ENCODE peak calls at places on chromosome 11, in four cellular contexts. One of them, this sample, is unnamed. For H3K36me3, the result is how much of the 10 kb centered on the place peaks cover.

GRCh38 chr11:62909107-62909894 is 11.9 kb downstream of the CHRM1 start:
- DNase-seq in pancreas: peak
- DNase-seq in cardiac muscle cell: peak
- DNase-seq in IMR-90: peak
- DNase-seq in this sample: peak

GRCh38 chr11:57249384-57250319 is 12.6 kb upstream of the APLNR start:
- DNase-seq in pancreas: peak
- DNase-seq in cardiac muscle cell: peak
- DNase-seq in IMR-90: peak
- DNase-seq in this sample: peak

GRCh38 chr11:46643986-46644385 is 26.6 kb downstream of the ATG13 start:
- DNase-seq in pancreas: no peak
- DNase-seq in cardiac muscle cell: no peak
- DNase-seq in IMR-90: no peak
- DNase-seq in this sample: no peak

GRCh38 chr11:108797578-108798100 is 132.8 kb downstream of the DDX10 start:
- DNase-seq in pancreas: no peak
- DNase-seq in cardiac muscle cell: no peak
- DNase-seq in IMR-90: no peak
- DNase-seq in this sample: no peak

GRCh38 chr11:46850829-46851380 is 4.8 kb upstream of the CKAP5 start:
- DNase-seq in pancreas: no peak
- DNase-seq in cardiac muscle cell: no peak
- DNase-seq in IMR-90: no peak
- DNase-seq in this sample: no peak

GRCh38 chr11:134370526-134371435 is 39.0 kb downstream of the GLB1L2 start:
- DNase-seq in pancreas: peak
- DNase-seq in cardiac muscle cell: no peak
- DNase-seq in IMR-90: no peak
- DNase-seq in this sample: no peak

GRCh38 chr11:18650859-18651557 is 16.9 kb upstream of the SPTY2D1 start:
- DNase-seq in pancreas: no peak
- DNase-seq in cardiac muscle cell: peak
- DNase-seq in IMR-90: peak
- DNase-seq in this sample: peak

GRCh38 chr11:11421509-11421908 is 68.5 kb upstream of the CSNK2A3 start:
- DNase-seq in pancreas: no peak
- DNase-seq in cardiac muscle cell: no peak
- DNase-seq in IMR-90: no peak
- DNase-seq in this sample: no peak

GRCh38 chr11:95231881-95232605 is 1.0 kb upstream of the SESN3 start:
- DNase-seq in pancreas: peak
- DNase-seq in cardiac muscle cell: peak
- DNase-seq in IMR-90: no peak
- DNase-seq in this sample: no peak

DNA sequence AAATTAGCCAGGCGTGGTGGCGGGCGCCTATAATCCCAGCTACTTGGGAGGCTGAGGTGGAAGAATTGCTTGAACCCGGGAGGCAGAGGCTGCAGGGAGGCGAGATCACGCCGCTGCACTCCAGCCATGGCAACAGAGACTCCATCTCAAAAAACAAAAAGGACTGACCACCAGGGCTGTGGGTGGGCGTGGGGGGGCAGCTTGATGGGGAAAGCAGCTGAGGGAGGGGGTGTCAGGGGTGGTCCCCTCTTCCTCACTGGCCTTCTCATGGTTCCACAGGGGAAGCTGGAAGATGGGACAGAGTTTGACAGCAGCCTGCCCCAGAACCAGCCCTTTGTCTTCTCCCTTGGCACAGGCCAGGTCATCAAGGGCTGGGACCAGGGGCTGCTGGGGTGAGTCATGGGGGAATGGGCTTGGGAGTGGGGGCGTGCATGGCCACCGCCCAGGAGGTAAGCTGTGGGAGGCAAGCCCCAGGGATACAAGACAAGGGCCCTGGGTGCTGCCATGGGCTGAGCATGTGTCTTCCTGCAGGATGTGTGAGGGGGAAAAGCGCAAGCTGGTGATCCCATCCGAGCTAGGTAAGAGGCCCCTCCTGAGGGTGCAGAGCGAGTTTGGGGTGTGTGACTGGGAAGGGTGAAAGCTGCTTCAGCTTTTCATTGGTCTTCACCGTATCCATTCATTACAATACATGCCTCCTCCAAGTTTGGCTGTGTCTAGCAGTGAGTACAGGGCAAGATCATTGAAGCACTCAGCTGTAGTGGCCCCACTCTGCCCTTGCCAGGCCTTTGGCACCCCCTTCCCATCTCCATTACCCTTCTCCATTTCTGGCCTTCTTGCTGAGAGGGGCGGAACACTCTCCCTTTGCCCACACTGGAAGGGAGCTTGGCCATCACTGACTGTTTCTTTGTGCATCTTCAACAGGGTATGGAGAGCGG is 2.3 kb downstream of the FKBP2 start:
- DNase-seq in pancreas: no peak
- DNase-seq in cardiac muscle cell: no peak
- DNase-seq in IMR-90: no peak
- DNase-seq in this sample: no peak
- H3K4me3 ChIP-seq in pancreas: peak
- H3K4me3 ChIP-seq in cardiac muscle cell: no peak
- H3K4me3 ChIP-seq in IMR-90: no peak
- H3K4me3 ChIP-seq in this sample: no peak

GRCh38 chr11:131916633-131917032 is 546.2 kb downstream of the NTM start:
- DNase-seq in pancreas: no peak
- DNase-seq in cardiac muscle cell: no peak
- DNase-seq in IMR-90: peak
- DNase-seq in this sample: no peak

GRCh38 chr11:131912127-131912526 is 541.7 kb downstream of the NTM start:
- DNase-seq in pancreas: no peak
- DNase-seq in cardiac muscle cell: no peak
- DNase-seq in IMR-90: no peak
- DNase-seq in this sample: no peak

GRCh38 chr11:131913267-131913666 is 542.9 kb downstream of the NTM start:
- DNase-seq in pancreas: no peak
- DNase-seq in cardiac muscle cell: no peak
- DNase-seq in IMR-90: peak
- DNase-seq in this sample: no peak

GRCh38 chr11:131917634-131918384 is 547.4 kb downstream of the NTM start:
- DNase-seq in pancreas: no peak
- DNase-seq in cardiac muscle cell: no peak
- DNase-seq in IMR-90: no peak
- DNase-seq in this sample: no peak

DNA sequence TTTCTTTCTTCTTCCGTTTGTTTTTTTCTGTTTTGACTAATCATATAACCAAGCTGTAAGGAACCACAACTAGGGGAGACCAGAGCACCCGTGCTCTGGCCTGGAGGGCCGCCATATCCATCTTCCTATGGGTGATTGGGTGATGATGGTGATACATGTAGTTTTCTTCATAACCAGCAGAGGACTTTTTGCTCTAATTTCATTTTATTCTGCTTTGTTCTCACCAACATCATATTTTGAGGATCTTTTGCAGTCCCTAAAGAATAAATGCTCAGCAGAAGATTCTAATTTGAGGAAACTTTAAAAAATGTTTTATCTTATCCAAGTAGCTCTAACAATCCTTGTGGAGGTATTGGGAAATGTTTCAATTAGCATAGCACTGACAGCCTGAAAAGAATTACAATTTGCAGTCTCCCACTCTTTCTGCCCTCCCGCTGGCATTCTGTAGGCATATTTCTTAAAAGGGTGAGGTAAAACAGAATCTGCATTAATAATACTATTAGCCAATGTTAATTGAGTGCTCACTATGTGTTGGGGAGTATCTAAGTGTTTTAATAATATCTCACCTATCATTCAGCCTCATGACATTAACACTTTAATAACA is 544.0 kb downstream of the NTM start:
- DNase-seq in pancreas: no peak
- DNase-seq in cardiac muscle cell: peak
- DNase-seq in IMR-90: peak
- DNase-seq in this sample: no peak
- TF ChIP-seq CTCF in pancreas: no peak
- TF ChIP-seq CTCF in cardiac muscle cell: peak
- TF ChIP-seq CTCF in IMR-90: peak
- TF ChIP-seq CTCF in this sample: no peak

GRCh38 chr11:69664103-69664775 is 10.9 kb downstream of the LTO1 start:
- DNase-seq in pancreas: peak
- DNase-seq in cardiac muscle cell: no peak
- DNase-seq in IMR-90: no peak
- DNase-seq in this sample: no peak

GRCh38 chr11:69666752-69667536 is 8.2 kb downstream of the LTO1 start:
- DNase-seq in pancreas: peak
- DNase-seq in cardiac muscle cell: no peak
- DNase-seq in IMR-90: no peak
- DNase-seq in this sample: no peak

GRCh38 chr11:69666261-69666660 is 8.9 kb downstream of the LTO1 start:
- DNase-seq in pancreas: peak
- DNase-seq in cardiac muscle cell: no peak
- DNase-seq in IMR-90: no peak
- DNase-seq in this sample: no peak

GRCh38 chr11:69664901-69665300 is 10.3 kb downstream of the LTO1 start:
- DNase-seq in pancreas: peak
- DNase-seq in cardiac muscle cell: no peak
- DNase-seq in IMR-90: no peak
- DNase-seq in this sample: no peak

GRCh38 chr11:69665669-69666068 is 9.5 kb downstream of the LTO1 start:
- DNase-seq in pancreas: peak
- DNase-seq in cardiac muscle cell: no peak
- DNase-seq in IMR-90: no peak
- DNase-seq in this sample: no peak
- H3K36me3 ChIP-seq in pancreas: under half
- H3K36me3 ChIP-seq in cardiac muscle cell: under half
- H3K36me3 ChIP-seq in IMR-90: under half
- H3K36me3 ChIP-seq in this sample: under half

DNA sequence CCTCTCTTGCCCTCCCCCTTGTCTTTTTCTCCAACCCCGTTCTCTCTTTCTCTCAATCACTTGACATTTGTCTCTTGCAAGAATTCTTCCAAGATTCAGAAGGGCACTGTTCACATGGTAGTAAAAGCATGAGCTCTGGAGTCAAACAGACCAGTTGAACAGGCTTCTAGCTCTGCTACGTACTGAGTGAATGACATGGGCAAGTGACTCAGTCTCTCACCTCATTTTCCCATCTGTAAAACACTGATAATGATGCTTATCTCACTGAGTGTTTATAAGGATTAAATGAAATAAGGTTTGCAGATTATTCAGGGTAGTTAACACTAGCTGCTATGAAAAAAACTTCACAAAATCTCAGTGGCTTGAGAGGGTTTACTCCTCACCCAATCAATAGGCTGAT is 5.9 kb upstream of the IL10RA start:
- DNase-seq in pancreas: no peak
- DNase-seq in cardiac muscle cell: no peak
- DNase-seq in IMR-90: no peak
- DNase-seq in this sample: no peak
- H3K4me3 ChIP-seq in pancreas: no peak
- H3K4me3 ChIP-seq in cardiac muscle cell: no peak
- H3K4me3 ChIP-seq in IMR-90: no peak
- H3K4me3 ChIP-seq in this sample: no peak

GRCh38 chr11:64226507-64227051 is 505 bp downstream of the NUDT22 start:
- DNase-seq in pancreas: peak
- DNase-seq in cardiac muscle cell: no peak
- DNase-seq in IMR-90: no peak
- DNase-seq in this sample: no peak

GRCh38 chr11:64224151-64224890 is 1.7 kb downstream of the TRPT1 start:
- DNase-seq in pancreas: no peak
- DNase-seq in cardiac muscle cell: no peak
- DNase-seq in IMR-90: no peak
- DNase-seq in this sample: no peak

GRCh38 chr11:64224891-64225607 is 937 bp downstream of the TRPT1 start:
- DNase-seq in pancreas: no peak
- DNase-seq in cardiac muscle cell: no peak
- DNase-seq in IMR-90: no peak
- DNase-seq in this sample: no peak

GRCh38 chr11:64227405-64227956 is 1.4 kb downstream of the NUDT22 start:
- DNase-seq in pancreas: no peak
- DNase-seq in cardiac muscle cell: peak
- DNase-seq in IMR-90: no peak
- DNase-seq in this sample: no peak

DNA sequence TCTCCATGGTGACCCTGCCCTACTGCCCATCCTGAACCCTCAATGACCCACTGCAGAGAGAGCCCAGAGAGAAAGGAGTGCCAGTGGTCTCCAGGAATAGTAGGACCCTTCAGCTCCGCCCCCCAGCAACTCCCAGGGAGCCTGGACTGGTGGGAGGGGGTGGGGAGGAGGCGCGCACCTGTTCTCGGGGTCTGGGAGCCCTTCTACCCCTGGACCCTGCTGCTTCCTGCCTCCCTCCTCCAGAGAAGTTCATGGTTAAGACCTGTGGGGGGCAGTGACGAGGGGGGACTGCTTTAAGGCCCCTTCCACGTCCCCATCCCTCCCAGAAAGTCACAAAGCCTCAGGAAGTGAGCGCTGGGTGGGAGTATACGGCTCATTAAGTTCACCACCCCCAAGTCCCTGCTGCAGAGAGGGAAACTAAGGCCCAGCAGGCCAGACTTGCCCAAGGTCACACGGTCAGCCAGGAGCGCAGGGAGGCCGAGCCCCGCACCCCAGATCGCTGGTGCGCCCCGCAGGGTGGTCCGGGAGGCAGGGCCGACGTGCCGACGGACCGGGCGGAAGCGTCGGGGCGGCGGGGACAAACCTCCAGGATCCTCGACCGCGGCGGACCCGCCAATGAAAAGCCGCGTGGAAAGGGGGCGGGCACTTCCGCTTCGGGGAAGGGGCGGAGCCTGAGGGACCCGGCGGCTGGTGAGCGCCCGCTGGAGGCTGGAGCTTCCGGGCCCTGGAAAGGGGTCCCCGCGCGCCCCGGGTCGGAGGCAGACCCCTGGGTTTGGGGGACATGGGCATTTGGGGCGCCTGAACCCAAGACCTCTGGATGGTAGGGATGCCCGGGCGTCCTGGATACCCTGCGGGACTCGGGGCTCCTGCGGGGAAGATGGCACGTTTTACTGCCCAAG is at the start of the genes NUDT22 and TRPT1:
- DNase-seq in pancreas: peak
- DNase-seq in cardiac muscle cell: peak
- DNase-seq in IMR-90: peak
- DNase-seq in this sample: peak
- TF ChIP-seq CTCF in pancreas: no peak
- TF ChIP-seq CTCF in cardiac muscle cell: peak
- TF ChIP-seq CTCF in IMR-90: peak
- TF ChIP-seq CTCF in this sample: no peak

GRCh38 chr11:119051440-119052162 is 5.4 kb downstream of the HYOU1 start:
- DNase-seq in pancreas: no peak
- DNase-seq in cardiac muscle cell: no peak
- DNase-seq in IMR-90: no peak
- DNase-seq in this sample: no peak

GRCh38 chr11:119047205-119047604 is 9.8 kb downstream of the HYOU1 start:
- DNase-seq in pancreas: no peak
- DNase-seq in cardiac muscle cell: no peak
- DNase-seq in IMR-90: no peak
- DNase-seq in this sample: no peak

GRCh38 chr11:119048644-119049043 is 8.4 kb downstream of the HYOU1 start:
- DNase-seq in pancreas: no peak
- DNase-seq in cardiac muscle cell: no peak
- DNase-seq in IMR-90: no peak
- DNase-seq in this sample: no peak

GRCh38 chr11:119046489-119046888 is 10.5 kb downstream of the HYOU1 start:
- DNase-seq in pancreas: no peak
- DNase-seq in cardiac muscle cell: no peak
- DNase-seq in IMR-90: no peak
- DNase-seq in this sample: no peak

GRCh38 chr11:119049081-119049480 is 7.9 kb downstream of the HYOU1 start:
- DNase-seq in pancreas: no peak
- DNase-seq in cardiac muscle cell: no peak
- DNase-seq in IMR-90: no peak
- DNase-seq in this sample: no peak
- H3K36me3 ChIP-seq in pancreas: half or more
- H3K36me3 ChIP-seq in cardiac muscle cell: half or more
- H3K36me3 ChIP-seq in IMR-90: half or more
- H3K36me3 ChIP-seq in this sample: half or more

This sample was measured in BE2C.